ENCODE peak calls at places on chromosomes 1 and 21, in five cellular contexts. Z is hepatocyte, Y is IMR-90, B is OCI-LY7, D is GM23338. J is an unnamed sample.

GRCh38 chr1:155322571-155322952 is 1.9 kb downstream of the RUSC1 start:
- DNase-seq in Z (peak; percentile 63), Y (peak; percentile 39), B (peak; percentile 33), D (peak; percentile 32), J (no peak)

GRCh38 chr1:229300099-229300757 is 29.3 kb downstream of the RAB4A start:
- DNase-seq in Z (no peak), Y (no peak), B (no peak), D (no peak), J (no peak)

GRCh38 chr1:8090241-8090702 is 64.2 kb upstream of the ERRFI1 start:
- DNase-seq in Z (peak; percentile 18), Y (peak; percentile 98), B (no peak), D (no peak), J (no peak)

GRCh38 chr21:15659768-15660423 is 69.9 kb upstream of the USP25 start:
- DNase-seq in Z (peak; percentile 63), Y (no peak), B (no peak), D (no peak), J (no peak)

GRCh38 chr1:39737546-39738169 is 1.0 kb upstream of the PPIE start:
- DNase-seq in Z (no peak), Y (peak; percentile 79), B (no peak), D (no peak), J (no peak)

GRCh38 chr1:25861316-25862286 is 2.3 kb upstream of the AUNIP start:
- DNase-seq in Z (no peak), Y (no peak), B (no peak), D (no peak), J (no peak)

GRCh38 chr1:94679336-94680007 is 137.9 kb upstream of the F3 start:
- DNase-seq in Z (no peak), Y (no peak), B (no peak), D (no peak), J (no peak)

GRCh38 chr1:155196893-155197638 is 10.6 kb downstream of the THBS3 start:
- DNase-seq in Z (no peak), Y (no peak), B (no peak), D (no peak), J (no peak)

GRCh38 chr21:27001526-27001925 is 34.6 kb upstream of the ADAMTS5 start:
- DNase-seq in Z (no peak), Y (no peak), B (no peak), D (no peak), J (no peak)

GRCh38 chr1:93596329-93597089 is 85.1 kb downstream of the BCAR3 start:
- DNase-seq in Z (no peak), Y (no peak), B (no peak), D (no peak), J (no peak)

GRCh38 chr1:20371411-20371810 is 80.7 kb downstream of the VWA5B1 start:
- DNase-seq in Z (peak; percentile 56), Y (peak; percentile 22), B (no peak), D (peak; percentile 70), J (no peak)

GRCh38 chr1:9112961-9113880 is 15.7 kb downstream of the GPR157 start:
- DNase-seq in Z (peak; percentile 79), Y (peak; percentile 6), B (no peak), D (no peak), J (no peak)

GRCh38 chr1:19351858-19352257 is 39.7 kb downstream of the SLC66A1 start:
- DNase-seq in Z (no peak), Y (no peak), B (no peak), D (no peak), J (no peak)

GRCh38 chr1:151976868-151977267 is 16.8 kb downstream of the S100A10 start:
- DNase-seq in Z (no peak), Y (peak; percentile 68), B (no peak), D (no peak), J (peak; percentile 81)

GRCh38 chr1:223175032-223175431 is 32.0 kb upstream of the TLR5 start:
- DNase-seq in Z (peak; percentile 42), Y (peak; percentile 9), B (no peak), D (peak; percentile 53), J (no peak)

GRCh38 chr1:171110485-171111340 is 20.0 kb downstream of the FMO3 start:
- DNase-seq in Z (no peak), Y (peak; percentile 75), B (no peak), D (no peak), J (no peak)

GRCh38 chr1:215767761-215768160 is 200.7 kb downstream of the KCTD3 start:
- DNase-seq in Z (no peak), Y (no peak), B (no peak), D (peak; percentile 5), J (no peak)

GRCh38 chr1:211639500-211640361 is 35.7 kb downstream of the NEK2 start:
- DNase-seq in Z (peak; percentile 29), Y (peak; percentile 97), B (no peak), D (no peak), J (peak; percentile 34)

GRCh38 chr1:51642739-51643142 is 25.8 kb downstream of the OSBPL9 start:
- DNase-seq in Z (peak; percentile 24), Y (peak; percentile 96), B (no peak), D (no peak), J (no peak)

GRCh38 chr1:32393136-32393535 is 1.1 kb downstream of the BSDC1 start:
- DNase-seq in Z (no peak), Y (peak; percentile 42), B (no peak), D (no peak), J (no peak)

GRCh38 chr1:175234639-175235038 is 42.1 kb upstream of the KIAA0040 start:
- DNase-seq in Z (peak; percentile 8), Y (no peak), B (no peak), D (no peak), J (no peak)

GRCh38 chr1:197683280-197683679 is 92.0 kb downstream of the DENND1B start:
- DNase-seq in Z (no peak), Y (no peak), B (no peak), D (no peak), J (no peak)

GRCh38 chr21:34912022-34912933 is 136.8 kb downstream of the RUNX1 start:
- DNase-seq in Z (no peak), Y (no peak), B (no peak), D (peak; percentile 5), J (no peak)

GRCh38 chr21:34914239-34914638 is 134.9 kb downstream of the RUNX1 start:
- DNase-seq in Z (no peak), Y (no peak), B (no peak), D (no peak), J (no peak)

GRCh38 chr21:34911360-34911759 is 137.7 kb downstream of the RUNX1 start:
- DNase-seq in Z (no peak), Y (no peak), B (no peak), D (no peak), J (no peak)

GRCh38 chr21:34915364-34915834 is 133.7 kb downstream of the RUNX1 start:
- DNase-seq in Z (no peak), Y (peak; percentile 65), B (no peak), D (peak; percentile 10), J (peak; percentile 74)

DNA sequence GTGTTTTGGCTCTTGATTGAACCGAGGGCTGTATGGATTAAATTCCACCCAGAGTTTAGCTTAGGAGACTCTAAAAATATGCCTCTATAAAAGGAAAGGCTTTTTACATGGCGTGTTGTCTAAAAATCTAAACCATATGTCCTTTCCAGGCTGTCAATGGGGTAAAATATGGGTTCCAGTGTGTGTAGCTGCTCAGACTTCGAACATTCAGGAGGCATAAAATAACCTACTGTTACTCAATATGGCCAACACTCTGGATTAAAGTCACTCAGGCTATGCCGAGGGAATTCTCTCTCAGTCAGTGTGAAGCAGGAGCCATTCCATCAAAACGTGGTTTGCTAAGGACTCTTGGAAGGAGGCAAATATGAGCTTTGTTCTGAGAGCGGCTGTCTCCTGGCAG is 135.3 kb downstream of the RUNX1 start:
- DNase-seq in Z (no peak), Y (peak; percentile 31), B (no peak), D (no peak), J (no peak)
- H3K4me2 ChIP-seq in Z (no peak overlapping the region), Y (no peak overlapping the region), B (no peak overlapping the region), D (no peak overlapping the region), J (no peak overlapping the region)

GRCh38 chr1:154179951-154180687 is 11.8 kb downstream of the TPM3 start:
- DNase-seq in Z (peak; percentile 63), Y (no peak), B (peak; percentile 78), D (peak; percentile 72), J (no peak)
- H3K4me3 ChIP-seq in Z (peak overlapping the region; percentile 9), Y (no peak overlapping the region), B (peak overlapping the region; percentile 86), D (peak overlapping the region; percentile 88), J (no peak overlapping the region)

GRCh38 chr1:226919995-226920394 is 20.1 kb upstream of the COQ8A start:
- DNase-seq in Z (no peak), Y (no peak), B (no peak), D (no peak), J (no peak)
- H3K4me2 ChIP-seq in Z (no peak overlapping the region), Y (no peak overlapping the region), B (no peak overlapping the region), D (no peak overlapping the region), J (no peak overlapping the region)

DNA sequence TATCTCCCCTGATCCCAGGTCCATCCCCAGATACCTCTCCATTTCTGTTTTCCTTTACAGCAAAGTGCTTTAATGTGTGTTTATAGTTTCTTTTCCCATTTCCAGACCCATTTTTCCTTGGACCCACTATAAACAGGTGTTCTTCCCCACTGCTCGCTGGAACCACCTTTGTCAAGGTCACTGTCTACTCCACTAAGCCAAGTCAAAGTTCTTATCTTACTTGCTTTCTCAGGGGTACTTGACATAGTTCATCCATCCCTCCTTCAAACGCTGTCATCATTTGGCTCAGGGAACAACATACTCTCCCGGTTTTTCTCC is 8.3 kb downstream of the SLAMF1 start:
- DNase-seq in Z (no peak), Y (no peak), B (no peak), D (no peak), J (no peak)
- H3K4me3 ChIP-seq in Z (no peak overlapping the region), Y (no peak overlapping the region), B (no peak overlapping the region), D (no peak overlapping the region), J (no peak overlapping the region)

DNA sequence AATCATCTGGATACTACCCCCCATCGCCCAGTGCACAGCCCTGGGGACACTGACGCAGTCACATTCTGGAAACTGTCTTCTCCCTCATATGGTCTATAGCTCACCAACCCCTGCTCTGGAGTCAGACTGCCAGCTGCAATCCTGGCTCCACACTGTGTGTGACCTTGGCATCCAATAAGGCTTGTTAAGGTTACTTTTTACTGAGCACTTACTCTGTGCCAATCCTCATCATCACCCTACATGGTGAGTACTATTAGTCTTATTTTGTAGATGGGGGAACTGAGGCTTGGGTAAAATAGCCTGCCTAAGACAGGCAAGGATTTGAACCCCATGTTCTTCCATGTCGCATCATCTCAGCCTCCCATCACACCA is 34.9 kb downstream of the AHDC1 start:
- DNase-seq in Z (no peak), Y (no peak), B (no peak), D (no peak), J (no peak)
- H3K4me2 ChIP-seq in Z (peak overlapping the region; percentile 64), Y (no peak overlapping the region), B (peak overlapping the region; percentile 63), D (peak overlapping the region; percentile 92), J (peak overlapping the region; percentile 58)

GRCh38 chr1:246695136-246695535 is 29.1 kb upstream of the SCCPDH start:
- DNase-seq in Z (no peak), Y (peak; percentile 41), B (no peak), D (no peak), J (no peak)

GRCh38 chr1:246691622-246692495 is 32.4 kb upstream of the SCCPDH start:
- DNase-seq in Z (no peak), Y (no peak), B (no peak), D (peak; percentile 21), J (no peak)

GRCh38 chr1:246687002-246687401 is 37.2 kb upstream of the SCCPDH start:
- DNase-seq in Z (no peak), Y (no peak), B (no peak), D (peak; percentile 66), J (no peak)

GRCh38 chr1:246689409-246689997 is 34.7 kb upstream of the SCCPDH start:
- DNase-seq in Z (peak; percentile 89), Y (peak; percentile 66), B (peak; percentile 77), D (peak; percentile 92), J (peak; percentile 61)

GRCh38 chr1:246690100-246690499 is 34.1 kb upstream of the SCCPDH start:
- DNase-seq in Z (no peak), Y (no peak), B (no peak), D (no peak), J (no peak)
- H3K4me3 ChIP-seq in Z (no peak overlapping the region), Y (no peak overlapping the region), B (no peak overlapping the region), D (peak overlapping the region; percentile 39), J (peak overlapping the region; percentile 54)

J was measured in PC-9.